ENCODE peak calls at places on chromosomes 1 and 21, in five cellular contexts. I is stomach, T is sigmoid colon, B is K562, N is esophagus muscularis mucosa. L is an unnamed sample. For H3K4me1, the result is how much of the 10 kb centered on the place peaks cover.

GRCh38 chr1:244835276-244836134 is at the start of gene COX20:
- DNase-seq in I (peak), T (peak), B (peak), N (peak), L (peak)

GRCh38 chr1:219339466-219339865 is 165.8 kb downstream of the LYPLAL1 start:
- DNase-seq in I (no peak), T (no peak), B (no peak), N (no peak), L (no peak)

GRCh38 chr1:198657550-198658064 is 18.8 kb downstream of the PTPRC start:
- DNase-seq in I (no peak), T (no peak), B (no peak), N (no peak), L (no peak)

GRCh38 chr1:156162430-156163037 is 9.1 kb downstream of the SEMA4A start:
- DNase-seq in I (peak), T (no peak), B (no peak), N (no peak), L (peak)

GRCh38 chr21:46054447-46054846 is 43.5 kb upstream of the COL6A2 start:
- DNase-seq in I (no peak), T (peak), B (no peak), N (peak), L (no peak)

GRCh38 chr1:20386682-20387081 is 96.0 kb downstream of the VWA5B1 start:
- DNase-seq in I (no peak), T (peak), B (no peak), N (no peak), L (peak)

GRCh38 chr1:246012271-246012854 is 494.7 kb downstream of the SMYD3 start:
- DNase-seq in I (no peak), T (no peak), B (peak), N (no peak), L (no peak)

GRCh38 chr1:205269711-205270110 is 42.0 kb downstream of the TMCC2 start:
- DNase-seq in I (no peak), T (no peak), B (no peak), N (no peak), L (no peak)

GRCh38 chr1:37043101-37043500 is 8.8 kb upstream of the GRIK3 start:
- DNase-seq in I (no peak), T (no peak), B (no peak), N (no peak), L (no peak)

GRCh38 chr1:110412576-110412975 is 5.1 kb upstream of the LAMTOR5 start:
- DNase-seq in I (peak), T (peak), B (peak), N (no peak), L (peak)

GRCh38 chr1:109827466-109827865 is 63.7 kb upstream of the EPS8L3 start:
- DNase-seq in I (no peak), T (no peak), B (no peak), N (no peak), L (no peak)

GRCh38 chr1:47608296-47608875 is 170.5 kb downstream of the FOXD2 start:
- DNase-seq in I (no peak), T (no peak), B (no peak), N (peak), L (no peak)

DNA sequence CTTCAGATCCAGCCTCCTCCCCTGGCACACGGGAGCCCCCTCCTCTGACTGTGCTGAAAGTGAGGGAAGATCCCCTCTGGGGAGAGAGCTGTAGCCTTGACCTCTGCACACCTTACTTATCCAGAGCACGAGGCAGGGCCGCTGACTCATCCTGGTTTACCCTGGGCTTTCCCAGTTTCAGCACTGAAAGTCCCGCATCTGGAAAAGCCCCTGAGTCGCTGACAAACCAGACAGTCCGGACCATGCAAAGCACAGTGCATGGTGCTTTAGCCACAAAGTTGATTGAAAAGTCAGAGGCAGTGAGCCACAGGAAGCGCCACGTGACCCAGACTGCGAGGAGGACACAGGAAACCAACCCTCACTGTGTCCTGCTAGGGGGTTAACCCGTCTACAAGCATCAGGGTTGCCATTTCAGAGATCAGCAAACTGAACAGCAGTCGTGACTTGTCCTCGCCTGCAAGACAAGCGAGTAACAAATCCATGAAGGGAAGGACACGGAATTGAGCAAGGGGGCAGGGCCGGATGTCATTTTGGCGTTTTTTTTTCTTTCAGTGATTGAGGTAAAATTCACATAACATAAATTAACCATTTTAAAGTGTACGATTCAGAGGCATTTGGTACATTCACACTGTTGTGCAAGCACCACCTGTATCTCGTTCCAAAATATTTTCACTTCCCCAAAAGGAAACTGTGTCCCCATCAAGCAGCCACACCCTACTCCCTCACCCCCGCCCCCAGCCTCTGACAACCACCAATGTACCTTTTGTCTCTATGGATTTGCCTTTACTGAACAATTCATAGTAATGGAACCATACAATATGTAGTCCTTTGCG is 19.9 kb upstream of the IFNGR2 start:
- DNase-seq in I (peak), T (peak), B (peak), N (no peak), L (peak)
- TF ChIP-seq POLR2AphosphoS5 in I (no peak), T (no peak), B (no peak), N (peak), L (peak)

GRCh38 chr21:34128124-34128523 is 54.7 kb downstream of the MRPS6 start:
- DNase-seq in I (no peak), T (no peak), B (no peak), N (no peak), L (no peak)

GRCh38 chr21:34128674-34129038 is 55.3 kb downstream of the MRPS6 start:
- DNase-seq in I (no peak), T (no peak), B (no peak), N (no peak), L (no peak)

GRCh38 chr21:34130598-34130985 is 57.2 kb downstream of the MRPS6 start:
- DNase-seq in I (no peak), T (no peak), B (no peak), N (peak), L (no peak)

GRCh38 chr21:34129971-34130597 is 56.7 kb downstream of the MRPS6 start:
- DNase-seq in I (no peak), T (no peak), B (no peak), N (peak), L (no peak)

GRCh38 chr21:34129039-34129891 is 55.9 kb downstream of the MRPS6 start:
- DNase-seq in I (peak), T (peak), B (no peak), N (peak), L (no peak)
- H3K4me1 ChIP-seq in I (half or more), T (half or more), B (under half), N (half or more), L (under half)

GRCh38 chr1:76074321-76075187 is at the start of gene ST6GALNAC3:
- DNase-seq in I (peak), T (peak), B (peak), N (peak), L (peak)
- TF ChIP-seq POLR2A in I (no peak), T (no peak), B (no peak), N (no peak), L (no peak)

GRCh38 chr1:235072096-235072495 is 56.5 kb downstream of the TOMM20 start:
- DNase-seq in I (no peak), T (no peak), B (no peak), N (no peak), L (no peak)

GRCh38 chr1:235070819-235071218 is 57.8 kb downstream of the TOMM20 start:
- DNase-seq in I (no peak), T (no peak), B (no peak), N (no peak), L (no peak)

GRCh38 chr1:235068155-235069121 is 60.2 kb downstream of the TOMM20 start:
- DNase-seq in I (peak), T (no peak), B (no peak), N (no peak), L (no peak)

GRCh38 chr1:235069171-235069570 is 59.5 kb downstream of the TOMM20 start:
- DNase-seq in I (no peak), T (no peak), B (no peak), N (no peak), L (no peak)

GRCh38 chr1:235069577-235070563 is 58.8 kb downstream of the TOMM20 start:
- DNase-seq in I (peak), T (peak), B (no peak), N (no peak), L (peak)
- TF ChIP-seq POLR2AphosphoS5 in I (peak), T (no peak), B (no peak), N (peak), L (no peak)

GRCh38 chr1:152505083-152505482 is 5.5 kb upstream of the LCE5A start:
- DNase-seq in I (no peak), T (no peak), B (no peak), N (peak), L (no peak)
- H3K4me1 ChIP-seq in I (under half), T (under half), B (under half), N (under half), L (under half)

DNA sequence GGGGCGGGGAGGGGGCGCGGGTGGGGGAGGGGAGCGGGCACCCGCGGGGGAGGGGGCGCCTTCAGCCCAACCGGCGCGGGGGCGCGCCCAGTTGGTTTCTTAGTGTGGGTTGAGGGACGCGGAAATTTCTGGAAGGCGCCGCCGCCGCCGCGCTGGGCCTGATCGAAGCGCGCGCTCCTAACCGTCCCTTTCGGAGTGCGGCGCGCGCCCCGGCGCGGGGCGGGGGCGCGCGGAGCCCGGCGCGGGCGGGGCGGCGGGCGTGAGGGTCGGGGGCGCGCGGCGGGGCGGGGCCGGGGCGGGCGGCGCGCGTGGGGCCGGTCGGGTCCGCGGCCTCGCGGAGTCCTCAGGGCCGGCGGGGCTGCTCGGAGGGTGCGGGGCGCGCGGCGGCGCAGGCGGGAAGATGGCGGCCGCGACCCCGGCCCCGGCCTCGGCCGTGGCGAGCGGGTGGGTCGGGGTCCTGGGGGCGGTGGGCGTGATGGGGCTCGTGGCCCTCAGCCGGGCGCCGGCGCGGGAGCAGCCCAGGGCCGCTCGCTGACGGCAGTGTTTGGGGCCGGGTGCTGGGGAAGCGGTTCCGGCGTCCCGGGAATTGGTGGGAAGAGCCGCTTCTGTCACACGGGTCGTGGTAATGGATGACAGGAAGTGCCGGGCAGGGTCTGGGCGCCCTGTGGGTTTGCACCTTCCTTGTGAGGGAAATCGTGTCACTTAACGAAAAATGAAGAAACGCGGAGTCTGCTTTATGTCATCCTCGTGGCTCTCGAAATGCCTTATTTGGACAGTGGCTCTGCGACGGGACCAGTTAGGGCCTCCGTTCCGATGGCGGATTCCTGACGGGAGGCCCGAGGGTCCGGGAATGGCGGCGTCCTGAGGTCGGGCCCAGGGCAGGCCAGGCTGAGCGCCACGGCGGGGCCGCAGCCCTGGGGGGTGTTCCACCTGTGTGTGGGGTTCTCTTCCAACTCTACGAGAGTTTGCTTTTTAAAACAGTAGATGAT is 764 bp downstream of the PKNOX1 start:
- DNase-seq in I (peak), T (peak), B (peak), N (no peak), L (peak)
- TF ChIP-seq POLR2A in I (no peak), T (no peak), B (peak), N (no peak), L (no peak)